ENCODE peak calls at places on chromosomes 16 and 17, in seven cellular contexts. X is erythroblast, F is IMR-90, U is uterus, A is sigmoid colon, B is spleen, L is body of pancreas. Z is an unnamed sample.

GRCh38 chr17:32894245-32894644 is 17.3 kb upstream of the MYO1D start:
- DNase-seq in X (peak), F (no peak), U (no peak), A (no peak), B (no peak), L (no peak), Z (no peak)

GRCh38 chr17:83122834-83123233 is 43.4 kb downstream of the METRNL start:
- DNase-seq in X (no peak), F (no peak), U (no peak), A (peak), B (peak), L (no peak), Z (no peak)

GRCh38 chr17:9026741-9027140 is 5.4 kb downstream of the NTN1 start:
- DNase-seq in X (no peak), F (no peak), U (no peak), A (no peak), B (no peak), L (no peak), Z (no peak)

GRCh38 chr16:22188595-22189442 is 17.3 kb upstream of the EEF2K start:
- DNase-seq in X (peak), F (peak), U (peak), A (peak), B (peak), L (peak), Z (peak)

GRCh38 chr17:77528516-77529327 is 388.0 kb downstream of the SEC14L1 start:
- DNase-seq in X (no peak), F (no peak), U (no peak), A (peak), B (peak), L (no peak), Z (no peak)

GRCh38 chr17:43574896-43575525 is 28.9 kb upstream of the ETV4 start:
- DNase-seq in X (no peak), F (no peak), U (no peak), A (no peak), B (no peak), L (no peak), Z (no peak)

GRCh38 chr17:56681561-56682266 is 88.2 kb downstream of the NOG start:
- DNase-seq in X (no peak), F (peak), U (no peak), A (no peak), B (no peak), L (no peak), Z (peak)

GRCh38 chr17:36505171-36505570 is 18.7 kb downstream of the ZNHIT3 start:
- DNase-seq in X (no peak), F (no peak), U (no peak), A (no peak), B (no peak), L (no peak), Z (no peak)

GRCh38 chr16:1525871-1526607 is 7.4 kb upstream of the TMEM204 start:
- DNase-seq in X (no peak), F (no peak), U (no peak), A (no peak), B (no peak), L (no peak), Z (no peak)

GRCh38 chr16:3509470-3509928 is 8.7 kb downstream of the CLUAP1 start:
- DNase-seq in X (no peak), F (no peak), U (no peak), A (peak), B (peak), L (no peak), Z (no peak)

GRCh38 chr17:63019138-63019873 is 53.3 kb downstream of the TANC2 start:
- DNase-seq in X (no peak), F (no peak), U (no peak), A (no peak), B (no peak), L (no peak), Z (no peak)

GRCh38 chr16:781346-782010 is 6.7 kb downstream of the RPUSD1 start:
- DNase-seq in X (no peak), F (no peak), U (no peak), A (no peak), B (no peak), L (no peak), Z (no peak)

GRCh38 chr16:76729525-76729924 is 452.3 kb downstream of the CNTNAP4 start:
- DNase-seq in X (no peak), F (no peak), U (no peak), A (no peak), B (no peak), L (no peak), Z (no peak)

GRCh38 chr16:81889896-81890634 is 111.0 kb downstream of the PLCG2 start:
- DNase-seq in X (peak), F (peak), U (peak), A (no peak), B (no peak), L (peak), Z (peak)

GRCh38 chr16:81882559-81882958 is 103.5 kb downstream of the PLCG2 start:
- DNase-seq in X (no peak), F (no peak), U (no peak), A (no peak), B (no peak), L (no peak), Z (no peak)

GRCh38 chr16:81883235-81883634 is 104.1 kb downstream of the PLCG2 start:
- DNase-seq in X (no peak), F (no peak), U (no peak), A (no peak), B (no peak), L (no peak), Z (no peak)

GRCh38 chr16:81888520-81889394 is 109.7 kb downstream of the PLCG2 start:
- DNase-seq in X (no peak), F (no peak), U (no peak), A (no peak), B (no peak), L (no peak), Z (no peak)

DNA sequence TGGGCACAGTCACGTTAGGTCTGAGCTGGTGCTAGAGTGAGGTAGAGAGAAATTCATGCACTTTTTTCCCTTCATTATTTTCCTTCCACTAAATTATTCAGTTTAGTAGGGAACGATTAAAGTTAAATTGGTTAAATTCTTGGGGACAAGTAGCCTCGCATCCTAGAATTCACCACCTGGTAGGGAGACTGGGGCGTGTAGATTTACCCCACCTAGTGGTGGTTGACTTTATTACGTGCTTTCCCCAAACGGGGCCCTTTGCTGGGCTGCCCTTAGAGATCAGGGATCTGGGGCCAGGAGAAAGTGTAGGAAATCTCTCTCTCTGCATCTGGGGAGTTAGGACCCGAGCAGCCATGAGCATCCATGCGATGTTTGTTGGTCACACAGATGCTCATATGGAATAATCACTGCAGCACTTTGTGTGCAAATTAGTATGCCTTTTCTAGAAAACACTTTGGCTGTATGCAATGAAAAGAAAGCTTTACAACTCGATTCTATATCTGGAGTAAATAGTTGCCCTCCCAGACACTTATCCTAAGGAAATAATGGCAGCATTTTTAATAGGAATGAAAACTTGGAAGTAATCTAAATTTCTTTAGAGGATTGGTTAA is 107.0 kb downstream of the PLCG2 start:
- DNase-seq in X (peak), F (peak), U (no peak), A (no peak), B (no peak), L (peak), Z (peak)
- TF ChIP-seq POLR2A in X (no peak), F (no peak), U (no peak), A (no peak), B (no peak), L (no peak), Z (no peak)

GRCh38 chr16:89169778-89170177 is 1.8 kb upstream of the CDH15 start:
- DNase-seq in X (no peak), F (no peak), U (no peak), A (no peak), B (peak), L (no peak), Z (no peak)
- TF ChIP-seq POLR2A in X (no peak), F (no peak), U (no peak), A (no peak), B (no peak), L (no peak), Z (no peak)

GRCh38 chr16:50988441-50988840 is 162.6 kb downstream of the SALL1 start:
- DNase-seq in X (no peak), F (no peak), U (no peak), A (no peak), B (no peak), L (no peak), Z (no peak)

GRCh38 chr16:50989047-50989446 is 162.0 kb downstream of the SALL1 start:
- DNase-seq in X (no peak), F (no peak), U (no peak), A (no peak), B (no peak), L (no peak), Z (no peak)

GRCh38 chr16:50991436-50991835 is 159.6 kb downstream of the SALL1 start:
- DNase-seq in X (no peak), F (no peak), U (no peak), A (no peak), B (no peak), L (no peak), Z (no peak)

GRCh38 chr16:50992366-50993032 is 158.6 kb downstream of the SALL1 start:
- DNase-seq in X (no peak), F (no peak), U (no peak), A (no peak), B (no peak), L (no peak), Z (no peak)

GRCh38 chr16:50991006-50991405 is 160.1 kb downstream of the SALL1 start:
- DNase-seq in X (no peak), F (no peak), U (no peak), A (no peak), B (no peak), L (no peak), Z (no peak)
- TF ChIP-seq POLR2A in X (no peak), F (no peak), U (no peak), A (no peak), B (no peak), L (no peak), Z (no peak)

GRCh38 chr16:30429678-30430427 is at the start of gene DCTPP1:
- DNase-seq in X (peak), F (peak), U (peak), A (peak), B (peak), L (peak), Z (peak)
- TF ChIP-seq POLR2A in X (peak), F (no peak), U (no peak), A (no peak), B (no peak), L (peak), Z (peak)

GRCh38 chr17:57902117-57902799 is 52.4 kb upstream of the MRPS23 start:
- DNase-seq in X (no peak), F (no peak), U (no peak), A (no peak), B (no peak), L (no peak), Z (no peak)

GRCh38 chr17:57903961-57904360 is 51.3 kb downstream of the CUEDC1 start:
- DNase-seq in X (no peak), F (no peak), U (no peak), A (no peak), B (no peak), L (no peak), Z (no peak)

GRCh38 chr17:57905875-57906455 is 49.2 kb downstream of the CUEDC1 start:
- DNase-seq in X (no peak), F (no peak), U (no peak), A (no peak), B (no peak), L (no peak), Z (no peak)

GRCh38 chr17:57900991-57901743 is 51.3 kb upstream of the MRPS23 start:
- DNase-seq in X (no peak), F (no peak), U (no peak), A (no peak), B (no peak), L (peak), Z (no peak)

DNA sequence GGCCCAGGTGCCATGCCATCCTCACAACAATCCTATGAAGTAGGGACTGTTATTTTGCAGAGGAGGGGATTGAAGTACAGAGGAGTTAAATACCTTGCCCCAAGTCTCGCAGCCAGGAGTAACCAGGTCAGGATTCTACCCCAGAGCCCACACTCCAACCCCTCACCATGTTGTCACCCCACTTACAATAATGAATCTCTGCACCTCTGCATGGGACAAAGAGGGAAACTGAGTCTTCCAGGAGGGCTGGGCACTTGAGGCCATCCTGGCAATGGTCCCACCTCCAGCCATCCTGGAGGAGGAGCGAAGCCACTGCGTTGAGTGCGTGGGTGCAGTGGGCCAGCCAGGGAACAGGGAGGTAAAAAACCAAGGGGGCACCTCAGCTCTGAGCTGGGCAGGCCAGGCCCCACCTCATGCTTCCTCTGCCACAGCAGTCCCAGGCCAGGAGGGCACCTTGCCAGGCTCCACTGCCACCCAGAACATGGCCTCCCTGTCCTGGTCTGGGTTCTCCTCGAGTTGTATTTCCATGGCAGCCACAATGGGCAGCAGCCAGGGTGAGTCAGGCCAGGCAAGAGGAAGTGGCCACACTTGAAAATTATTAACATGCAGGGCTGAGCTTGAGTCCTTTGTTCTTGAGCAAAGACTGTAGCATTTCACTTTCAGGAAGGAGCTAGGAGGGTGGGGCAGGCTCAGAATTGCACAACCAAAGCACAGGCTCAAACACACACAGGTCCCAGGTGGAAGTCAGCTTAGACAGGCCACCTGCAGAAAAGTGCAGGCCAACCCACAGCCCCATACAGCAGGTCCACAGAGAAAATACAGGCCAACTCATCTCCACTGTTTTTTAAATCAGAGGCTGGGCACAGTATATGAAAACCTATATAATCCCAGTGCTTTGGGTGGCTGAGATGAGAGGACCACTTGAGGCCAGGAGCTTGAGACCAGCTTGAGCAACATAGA is 52.1 kb downstream of the CUEDC1 start:
- DNase-seq in X (no peak), F (peak), U (peak), A (peak), B (peak), L (peak), Z (peak)
- TF ChIP-seq POLR2A in X (no peak), F (no peak), U (no peak), A (no peak), B (no peak), L (peak), Z (no peak)

DNA sequence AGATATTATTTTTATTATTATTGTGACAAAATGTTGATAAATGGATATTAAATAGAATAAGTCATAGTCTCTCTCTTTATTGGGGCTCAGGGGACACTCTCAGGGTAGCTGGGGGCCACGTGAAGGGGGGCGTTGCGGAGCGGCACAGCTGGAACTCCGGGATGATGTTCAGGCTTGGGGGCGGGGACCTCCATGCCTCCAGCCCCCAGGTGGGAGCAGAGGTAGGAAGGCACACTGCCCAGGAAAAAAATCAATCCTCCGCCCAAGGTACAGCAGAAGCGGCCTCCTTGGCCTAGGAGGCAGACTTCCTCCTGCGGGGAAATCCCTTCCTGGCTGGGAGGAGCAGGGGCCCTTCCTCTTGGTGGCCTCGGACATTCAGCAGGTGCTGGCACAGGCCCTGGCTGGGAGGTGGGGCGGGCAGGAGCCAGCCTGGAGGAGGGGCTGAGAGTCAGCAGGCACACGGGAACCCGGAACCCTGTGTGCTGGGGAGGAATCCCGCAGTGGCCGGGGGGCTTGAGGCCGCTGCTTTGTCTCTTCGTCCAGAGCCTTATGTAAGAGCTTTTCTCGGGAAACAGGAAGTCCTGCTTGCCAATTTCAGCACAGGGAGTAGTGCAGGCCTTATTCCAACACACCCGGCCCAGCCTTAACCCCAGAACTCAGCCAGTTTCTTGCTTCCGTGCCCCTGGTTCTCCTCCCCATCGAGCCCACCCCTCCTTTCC is 566 bp upstream of the TNFSF13 start:
- DNase-seq in X (no peak), F (peak), U (peak), A (peak), B (peak), L (peak), Z (peak)
- TF ChIP-seq POLR2A in X (peak), F (no peak), U (peak), A (peak), B (no peak), L (peak), Z (no peak)

Z was measured in H54.